ENCODE peak calls at places on chromosomes 13 and 19, in seven cellular contexts. Y is HCT116, F is GM12878, W is SK-N-SH, X is H1, M is K562, U is endothelial cell of umbilical vein. G is an unnamed sample.

GRCh38 chr19:19361075-19361594 is 40.5 kb downstream of the MAU2 start:
- DNase-seq in U (peak), X (peak), W (peak), M (peak), F (peak), Y (peak), G (peak)

GRCh38 chr19:46226438-46226973 is 3.0 kb upstream of the IGFL1 start:
- DNase-seq in F (no peak), U (no peak), Y (no peak), X (no peak), W (no peak), M (no peak), G (no peak)

GRCh38 chr19:38977445-38978314 is 2.1 kb upstream of the FBXO17 start:
- DNase-seq in Y (no peak), W (no peak), F (peak), X (no peak), M (no peak), U (no peak), G (no peak)

GRCh38 chr13:25241007-25241406 is 46.3 kb downstream of the MTMR6 start:
- DNase-seq in X (no peak), U (no peak), M (no peak), F (no peak), W (no peak), Y (no peak), G (no peak)

GRCh38 chr13:113406321-113407102 is 42.6 kb upstream of the GRTP1 start:
- DNase-seq in Y (no peak), F (no peak), W (no peak), U (no peak), M (no peak), X (no peak), G (no peak)

GRCh38 chr13:112955956-112956355 is 13.1 kb upstream of the MCF2L start:
- DNase-seq in U (no peak), F (no peak), Y (no peak), W (no peak), M (no peak), X (no peak), G (no peak)

GRCh38 chr13:110422913-110423688 is 116.0 kb downstream of the COL4A2 start:
- DNase-seq in Y (no peak), X (no peak), F (no peak), U (peak), M (no peak), W (no peak), G (no peak)

GRCh38 chr19:48558018-48558684 is 6.2 kb downstream of the SULT2B1 start:
- DNase-seq in F (no peak), U (no peak), Y (peak), W (no peak), M (peak), X (no peak), G (peak)

GRCh38 chr19:54266133-54266532 is 9.1 kb upstream of the LILRB5 start:
- DNase-seq in M (peak), X (peak), W (peak), Y (peak), U (peak), F (peak), G (peak)

GRCh38 chr13:30319130-30319529 is 11.8 kb upstream of the KATNAL1 start:
- DNase-seq in M (no peak), F (no peak), W (no peak), X (no peak), U (no peak), Y (no peak), G (no peak)

GRCh38 chr19:44958090-44958489 is 2.9 kb downstream of the CLPTM1 start:
- DNase-seq in F (no peak), M (no peak), X (no peak), W (no peak), Y (no peak), U (no peak), G (no peak)

GRCh38 chr19:17602217-17602616 is 46.8 kb downstream of the COLGALT1 start:
- DNase-seq in M (no peak), F (no peak), Y (no peak), U (no peak), W (no peak), X (no peak), G (no peak)

GRCh38 chr13:79491715-79492114 is 10.8 kb downstream of the NDFIP2 start:
- DNase-seq in M (no peak), Y (no peak), X (no peak), F (no peak), U (no peak), W (no peak), G (no peak)

GRCh38 chr13:83794627-83795026 is 87.6 kb downstream of the SLITRK1 start:
- DNase-seq in F (no peak), X (no peak), M (no peak), Y (no peak), U (no peak), W (no peak), G (no peak)

GRCh38 chr13:30293995-30294394 is 13.4 kb downstream of the KATNAL1 start:
- DNase-seq in M (no peak), X (no peak), Y (no peak), W (no peak), F (no peak), U (no peak), G (no peak)

GRCh38 chr13:63948045-63948444 is 2532.4 kb upstream of the PCDH20 start:
- DNase-seq in F (no peak), Y (no peak), M (no peak), U (peak), X (no peak), W (no peak), G (no peak)

GRCh38 chr19:35306473-35307246 is 14.7 kb downstream of the MAG start:
- DNase-seq in X (no peak), F (no peak), U (no peak), W (no peak), M (no peak), Y (no peak), G (peak)

GRCh38 chr19:6678690-6679109 is 8.7 kb upstream of the TNFSF14 start:
- DNase-seq in Y (no peak), M (no peak), X (no peak), W (no peak), F (no peak), U (no peak), G (no peak)

GRCh38 chr13:92537485-92537884 is 689.1 kb upstream of the GPC6 start:
- DNase-seq in W (no peak), X (no peak), U (no peak), Y (no peak), M (no peak), F (no peak), G (no peak)

GRCh38 chr19:4935449-4935848 is 26.1 kb downstream of the UHRF1 start:
- DNase-seq in U (no peak), X (no peak), F (no peak), M (no peak), Y (no peak), W (no peak), G (no peak)

GRCh38 chr19:46413262-46414031 is at the start of gene CCDC8:
- DNase-seq in F (no peak), M (peak), W (no peak), X (peak), U (no peak), Y (no peak), G (no peak)

GRCh38 chr13:93867481-93867880 is 612.0 kb downstream of the DCT start:
- DNase-seq in Y (no peak), W (no peak), M (no peak), U (no peak), X (no peak), F (no peak), G (no peak)

GRCh38 chr19:27746691-27747380 is 1466.1 kb downstream of the UQCRFS1 start:
- DNase-seq in W (peak), X (peak), Y (no peak), U (no peak), F (no peak), M (peak), G (peak)

GRCh38 chr19:54570316-54570715 is 3.3 kb upstream of the LILRA2 start:
- DNase-seq in M (no peak), W (no peak), Y (no peak), U (no peak), F (no peak), X (no peak), G (no peak)

GRCh38 chr13:102400619-102401125 is 1.2 kb downstream of the FGF14 start:
- DNase-seq in W (peak), U (no peak), F (no peak), X (no peak), M (no peak), Y (no peak), G (no peak)

GRCh38 chr13:40313269-40314200 is 352.9 kb downstream of the FOXO1 start:
- DNase-seq in Y (no peak), M (no peak), U (peak), W (no peak), F (no peak), X (no peak), G (no peak)

GRCh38 chr19:41887711-41888382 is 4.9 kb downstream of the ARHGEF1 start:
- DNase-seq in W (no peak), F (no peak), Y (peak), M (no peak), U (no peak), X (peak), G (no peak)

GRCh38 chr13:35499131-35500051 is 22.9 kb upstream of the MAB21L1 start:
- DNase-seq in F (no peak), Y (no peak), X (no peak), U (no peak), W (no peak), M (no peak), G (no peak)

GRCh38 chr13:84399320-84400085 is 517.2 kb upstream of the SLITRK1 start:
- DNase-seq in U (no peak), M (no peak), Y (no peak), W (no peak), F (no peak), X (no peak), G (peak)

GRCh38 chr13:67221630-67222226 is 8.4 kb downstream of the PCDH9 start:
- DNase-seq in X (no peak), W (no peak), M (no peak), F (no peak), Y (no peak), U (no peak), G (no peak)

GRCh38 chr13:20271441-20271840 is 39.3 kb upstream of the GJB6 start:
- DNase-seq in F (no peak), X (no peak), U (no peak), Y (no peak), W (no peak), M (no peak), G (no peak)

GRCh38 chr13:106087201-106087600 is 448.3 kb downstream of the EFNB2 start:
- DNase-seq in M (no peak), W (no peak), X (no peak), Y (no peak), F (no peak), U (no peak), G (no peak)

GRCh38 chr19:38741670-38742069 is 2.6 kb downstream of the CAPN12 start:
- DNase-seq in M (no peak), F (no peak), X (no peak), Y (no peak), U (no peak), W (peak), G (no peak)

GRCh38 chr13:39023316-39023715 is 14.6 kb downstream of the PROSER1 start:
- DNase-seq in M (no peak), U (no peak), X (no peak), F (no peak), W (no peak), Y (no peak), G (no peak)

GRCh38 chr19:53960886-53961285 is 1.9 kb upstream of the CACNG8 start:
- DNase-seq in W (no peak), M (no peak), U (no peak), F (no peak), Y (no peak), X (no peak), G (no peak)

GRCh38 chr13:39407786-39408185 is 195.2 kb downstream of the LHFPL6 start:
- DNase-seq in U (no peak), X (no peak), F (no peak), W (no peak), Y (no peak), M (no peak), G (no peak)

GRCh38 chr19:5821521-5822180 is 16.8 kb downstream of the NRTN start:
- DNase-seq in F (no peak), W (no peak), X (no peak), M (no peak), U (no peak), Y (no peak), G (no peak)

GRCh38 chr19:45495178-45495577 is 1.7 kb downstream of the RTN2 start:
- DNase-seq in M (no peak), F (no peak), U (no peak), X (no peak), Y (no peak), W (no peak), G (no peak)

GRCh38 chr19:41691268-41691970 is 3.3 kb upstream of the CEACAM7 start:
- DNase-seq in Y (no peak), M (peak), F (no peak), W (peak), U (peak), X (no peak), G (peak)

GRCh38 chr19:3785938-3786824 is at the start of gene MATK:
- DNase-seq in W (peak), F (no peak), Y (no peak), U (no peak), M (peak), X (no peak), G (no peak)
- H3K27ac ChIP-seq in W (no peak), F (no peak), Y (no peak), U (no peak), M (peak), X (no peak), G (peak)

GRCh38 chr19:51259348-51260245 is 8.7 kb downstream of the SIGLECL1 start:
- DNase-seq in U (peak), W (peak), F (peak), X (peak), Y (peak), M (peak), G (peak)
- TF ChIP-seq MAX in U (no peak), W (no peak), F (no peak), X (no peak), Y (no peak), M (no peak), G (no peak)

GRCh38 chr13:53250272-53250875 is 221.8 kb downstream of the OLFM4 start:
- DNase-seq in X (no peak), W (peak), M (peak), F (peak), U (peak), Y (peak), G (peak)

GRCh38 chr13:53250977-53251376 is 222.4 kb downstream of the OLFM4 start:
- DNase-seq in U (no peak), M (no peak), W (no peak), X (no peak), F (no peak), Y (no peak), G (no peak)

GRCh38 chr13:53254495-53254894 is 225.9 kb downstream of the OLFM4 start:
- DNase-seq in F (no peak), Y (no peak), W (no peak), X (no peak), M (peak), U (no peak), G (no peak)

GRCh38 chr13:53249236-53249635 is 220.6 kb downstream of the OLFM4 start:
- DNase-seq in Y (no peak), F (no peak), M (no peak), W (no peak), U (no peak), X (no peak), G (no peak)
- H3K27ac ChIP-seq in Y (no peak), F (no peak), M (no peak), W (no peak), U (no peak), X (no peak), G (no peak)

GRCh38 chr13:107370036-107370785 is 802.3 kb upstream of the ARGLU1 start:
- DNase-seq in W (no peak), X (no peak), M (no peak), U (peak), F (no peak), Y (no peak), G (no peak)
- TF ChIP-seq MAX in W (peak), X (no peak), M (no peak), U (no peak), F (no peak), Y (no peak), G (no peak)

DNA sequence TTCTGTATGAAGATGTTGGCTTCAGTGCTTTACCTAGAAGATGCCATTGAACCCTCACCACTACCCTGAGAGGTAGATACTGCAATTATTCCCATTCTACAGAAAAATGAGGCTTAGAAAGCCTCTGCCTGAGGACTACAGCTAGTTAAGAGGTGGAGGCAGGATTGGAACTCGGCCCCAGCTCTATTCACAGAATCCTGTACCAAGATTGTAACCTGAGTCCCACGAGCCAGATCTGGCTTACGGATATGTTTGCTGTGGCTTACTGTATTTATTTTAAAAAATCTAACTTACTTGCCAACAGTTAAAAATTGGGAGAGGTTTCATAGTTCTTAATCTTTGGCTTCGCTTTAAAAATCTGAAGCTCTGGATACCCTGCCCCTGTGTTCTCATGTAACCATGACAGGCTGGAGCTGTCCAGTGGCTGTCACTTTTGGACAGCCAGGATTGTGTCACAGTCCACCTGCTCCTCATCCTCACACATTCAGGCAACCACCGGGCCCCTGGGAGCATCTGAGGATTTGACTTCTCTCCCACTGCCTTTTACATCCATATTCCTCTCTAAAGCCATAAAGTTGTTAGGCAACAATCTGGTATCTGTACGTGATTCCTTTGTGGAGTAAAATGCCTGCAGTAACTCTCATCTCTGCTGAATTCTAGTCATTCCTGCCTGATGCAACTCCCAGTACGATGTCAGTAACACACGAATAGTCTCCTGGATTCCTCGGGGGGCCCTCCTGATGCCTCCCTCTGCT is 160.8 kb upstream of the SERP2 start:
- DNase-seq in U (no peak), Y (no peak), M (no peak), W (no peak), F (no peak), X (no peak), G (no peak)
- H3K27ac ChIP-seq in U (no peak), Y (no peak), M (no peak), W (no peak), F (no peak), X (no peak), G (peak)

DNA sequence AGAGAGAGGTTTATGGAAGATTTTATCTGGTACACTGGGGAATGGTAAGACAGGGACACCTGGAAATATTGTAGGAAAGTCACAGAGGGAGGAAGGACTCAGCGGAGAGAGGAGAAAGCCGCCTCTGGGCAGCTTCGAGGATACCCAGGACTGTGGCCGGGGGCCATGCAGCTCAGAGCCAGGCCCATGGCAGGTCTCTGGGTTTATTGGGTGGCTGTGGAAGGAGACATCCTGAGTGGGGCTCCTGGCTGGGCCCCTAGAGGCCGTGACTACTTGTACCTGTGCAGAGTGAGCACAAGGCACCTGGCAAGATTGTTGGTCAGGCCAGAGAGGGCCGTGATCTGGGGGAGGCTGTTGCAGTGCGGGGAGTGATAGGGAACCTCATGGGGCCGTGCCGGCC is 3.4 kb downstream of the DAZAP1 start:
- DNase-seq in W (no peak), Y (no peak), M (no peak), X (no peak), F (no peak), U (no peak), G (no peak)
- TF ChIP-seq MAX in W (no peak), Y (no peak), M (no peak), X (no peak), F (no peak), U (no peak), G (no peak)

GRCh38 chr19:954272-954671 is 28.4 kb downstream of the ARID3A start:
- DNase-seq in X (no peak), F (no peak), M (no peak), W (no peak), Y (no peak), U (no peak), G (no peak)
- H3K27ac ChIP-seq in X (no peak), F (peak), M (peak), W (no peak), Y (no peak), U (no peak), G (no peak)

G was measured in A549.